ENCODE peak calls at places on chromosomes 6 and 20, in nine cellular contexts. L is tibial nerve, T is IMR-90, J is HCT116, F is lower lobe of right lung, V is H9, I is neural progenitor cell, Q is heart left ventricle, E is thyroid gland. S is an unnamed sample. For H3K4me1, the result is how much of the 10 kb centered on the place peaks cover.

GRCh38 chr6:15500901-15501805 is 161.7 kb downstream of the DTNBP1 start:
- DNase-seq in L (no peak), T (no peak), J (no peak), F (no peak), V (no peak), I (no peak), Q (peak), E (no peak), S (peak)

GRCh38 chr6:125008261-125008671 is 46.0 kb downstream of the RNF217 start:
- DNase-seq in L (no peak), T (no peak), J (no peak), F (no peak), V (no peak), I (no peak), Q (no peak), E (no peak), S (no peak)

GRCh38 chr6:11653028-11653583 is 115.6 kb downstream of the TMEM170B start:
- DNase-seq in L (no peak), T (peak), J (no peak), F (no peak), V (no peak), I (no peak), Q (no peak), E (no peak), S (no peak)

GRCh38 chr6:37125779-37126553 is 44.0 kb upstream of the PIM1 start:
- DNase-seq in L (no peak), T (no peak), J (no peak), F (no peak), V (peak), I (peak), Q (no peak), E (peak), S (no peak)

GRCh38 chr6:99138445-99138844 is 190.7 kb upstream of the FBXL4 start:
- DNase-seq in L (no peak), T (no peak), J (no peak), F (no peak), V (no peak), I (no peak), Q (no peak), E (no peak), S (no peak)

GRCh38 chr6:97705568-97705967 is 422.6 kb upstream of the MMS22L start:
- DNase-seq in L (no peak), T (peak), J (peak), F (no peak), V (peak), I (peak), Q (no peak), E (no peak), S (no peak)

GRCh38 chr6:37456816-37457560 is 24.0 kb downstream of the CMTR1 start:
- DNase-seq in L (no peak), T (peak), J (no peak), F (no peak), V (no peak), I (no peak), Q (no peak), E (no peak), S (no peak)

GRCh38 chr6:21997414-21998037 is 299.3 kb downstream of the PRL start:
- DNase-seq in L (no peak), T (peak), J (no peak), F (no peak), V (no peak), I (no peak), Q (no peak), E (no peak), S (no peak)

GRCh38 chr6:52284131-52284459 is 447 bp downstream of the MCM3 start:
- DNase-seq in L (no peak), T (peak), J (no peak), F (peak), V (peak), I (peak), Q (peak), E (peak), S (no peak)

GRCh38 chr20:64065973-64066341 is 3.0 kb downstream of the TCEA2 start:
- DNase-seq in L (no peak), T (peak), J (peak), F (no peak), V (peak), I (no peak), Q (no peak), E (no peak), S (no peak)

GRCh38 chr6:170043881-170044790 is 246.7 kb downstream of the DLL1 start:
- DNase-seq in L (no peak), T (no peak), J (no peak), F (no peak), V (no peak), I (no peak), Q (no peak), E (no peak), S (peak)

GRCh38 chr6:41462033-41462432 is 84.1 kb upstream of the FOXP4 start:
- DNase-seq in L (no peak), T (no peak), J (no peak), F (no peak), V (no peak), I (no peak), Q (no peak), E (no peak), S (no peak)

GRCh38 chr6:12245763-12246720 is 44.1 kb upstream of the EDN1 start:
- DNase-seq in L (no peak), T (peak), J (no peak), F (no peak), V (no peak), I (peak), Q (no peak), E (no peak), S (no peak)

GRCh38 chr6:10193321-10193720 is 221.6 kb downstream of the TFAP2A start:
- DNase-seq in L (no peak), T (no peak), J (no peak), F (no peak), V (no peak), I (no peak), Q (no peak), E (no peak), S (no peak)

GRCh38 chr6:125968493-125968892 is 11.9 kb downstream of the HINT3 start:
- DNase-seq in L (no peak), T (no peak), J (no peak), F (no peak), V (no peak), I (no peak), Q (no peak), E (no peak), S (no peak)

GRCh38 chr6:165726290-165726875 is 63.3 kb upstream of the PDE10A start:
- DNase-seq in L (no peak), T (no peak), J (no peak), F (no peak), V (no peak), I (no peak), Q (no peak), E (no peak), S (no peak)

GRCh38 chr20:20594171-20594530 is 118.3 kb downstream of the RALGAPA2 start:
- DNase-seq in L (no peak), T (peak), J (no peak), F (no peak), V (no peak), I (peak), Q (no peak), E (no peak), S (no peak)

GRCh38 chr6:117487831-117488230 is 5.4 kb downstream of the DCBLD1 start:
- DNase-seq in L (no peak), T (peak), J (no peak), F (no peak), V (no peak), I (no peak), Q (no peak), E (no peak), S (no peak)

GRCh38 chr20:37870294-37870693 is 32.6 kb upstream of the VSTM2L start:
- DNase-seq in L (no peak), T (no peak), J (no peak), F (no peak), V (no peak), I (no peak), Q (no peak), E (no peak), S (peak)

GRCh38 chr6:68651018-68651985 is 16.2 kb downstream of the ADGRB3 start:
- DNase-seq in L (no peak), T (no peak), J (no peak), F (no peak), V (no peak), I (no peak), Q (no peak), E (no peak), S (no peak)

GRCh38 chr6:17813561-17813960 is 106.8 kb upstream of the NUP153 start:
- DNase-seq in L (no peak), T (no peak), J (no peak), F (no peak), V (no peak), I (no peak), Q (no peak), E (no peak), S (no peak)

GRCh38 chr6:164756142-164756541 is 553.3 kb downstream of the C6orf118 start:
- DNase-seq in L (no peak), T (no peak), J (no peak), F (no peak), V (no peak), I (peak), Q (no peak), E (no peak), S (no peak)

GRCh38 chr6:110738899-110739365 is 76.3 kb downstream of the CDK19 start:
- DNase-seq in L (no peak), T (no peak), J (no peak), F (no peak), V (no peak), I (no peak), Q (no peak), E (no peak), S (no peak)

GRCh38 chr20:38117635-38118034 is 47.4 kb downstream of the TGM2 start:
- DNase-seq in L (no peak), T (peak), J (no peak), F (no peak), V (no peak), I (no peak), Q (no peak), E (no peak), S (no peak)

GRCh38 chr20:34689486-34689885 is 12.6 kb upstream of the PIGU start:
- DNase-seq in L (no peak), T (no peak), J (no peak), F (no peak), V (no peak), I (no peak), Q (no peak), E (no peak), S (no peak)

GRCh38 chr20:1364106-1364505 is 28.7 kb downstream of the FKBP1A start:
- DNase-seq in L (no peak), T (no peak), J (no peak), F (no peak), V (no peak), I (no peak), Q (no peak), E (no peak), S (no peak)

GRCh38 chr6:336159-337114 is 44.1 kb downstream of the DUSP22 start:
- DNase-seq in L (no peak), T (no peak), J (no peak), F (no peak), V (no peak), I (no peak), Q (no peak), E (no peak), S (peak)

GRCh38 chr20:45036044-45036755 is 64.7 kb downstream of the KCNS1 start:
- DNase-seq in L (no peak), T (peak), J (peak), F (no peak), V (no peak), I (no peak), Q (no peak), E (no peak), S (no peak)

GRCh38 chr6:124879110-124879991 is 82.9 kb upstream of the RNF217 start:
- DNase-seq in L (no peak), T (no peak), J (no peak), F (no peak), V (no peak), I (no peak), Q (no peak), E (no peak), S (no peak)

GRCh38 chr6:159106627-159107241 is 61.9 kb upstream of the TAGAP start:
- DNase-seq in L (no peak), T (peak), J (peak), F (peak), V (peak), I (peak), Q (peak), E (peak), S (peak)

GRCh38 chr20:46347831-46348230 is 39.5 kb upstream of the CDH22 start:
- DNase-seq in L (no peak), T (no peak), J (no peak), F (no peak), V (peak), I (no peak), Q (no peak), E (no peak), S (no peak)

GRCh38 chr6:7879980-7880717 is 30.4 kb downstream of the TXNDC5 start:
- DNase-seq in L (no peak), T (no peak), J (no peak), F (no peak), V (no peak), I (no peak), Q (no peak), E (no peak), S (no peak)

GRCh38 chr6:38192486-38192885 is 373.0 kb downstream of the ZFAND3 start:
- DNase-seq in L (no peak), T (no peak), J (no peak), F (no peak), V (no peak), I (no peak), Q (no peak), E (no peak), S (no peak)

GRCh38 chr6:56101141-56101553 is 146.2 kb downstream of the COL21A1 start:
- DNase-seq in L (no peak), T (peak), J (peak), F (no peak), V (no peak), I (no peak), Q (no peak), E (no peak), S (no peak)

GRCh38 chr6:127966616-127967015 is 65.8 kb upstream of the THEMIS start:
- DNase-seq in L (no peak), T (peak), J (no peak), F (no peak), V (no peak), I (no peak), Q (no peak), E (no peak), S (no peak)

GRCh38 chr6:41439524-41440418 is 104.4 kb downstream of the NCR2 start:
- DNase-seq in L (no peak), T (no peak), J (no peak), F (peak), V (no peak), I (no peak), Q (no peak), E (no peak), S (no peak)

GRCh38 chr6:12150812-12151432 is 138.8 kb downstream of the HIVEP1 start:
- DNase-seq in L (no peak), T (no peak), J (peak), F (no peak), V (peak), I (peak), Q (no peak), E (peak), S (peak)

GRCh38 chr6:128532827-128533226 is 12.4 kb upstream of the PTPRK start:
- DNase-seq in L (no peak), T (peak), J (no peak), F (no peak), V (no peak), I (no peak), Q (no peak), E (no peak), S (no peak)

GRCh38 chr6:113847435-113847834 is 9.7 kb upstream of the MARCKS start:
- DNase-seq in L (no peak), T (peak), J (no peak), F (no peak), V (no peak), I (no peak), Q (no peak), E (no peak), S (no peak)

GRCh38 chr6:72776456-72776855 is 154.6 kb downstream of the KCNQ5 start:
- DNase-seq in L (no peak), T (no peak), J (no peak), F (no peak), V (no peak), I (no peak), Q (no peak), E (no peak), S (no peak)

DNA sequence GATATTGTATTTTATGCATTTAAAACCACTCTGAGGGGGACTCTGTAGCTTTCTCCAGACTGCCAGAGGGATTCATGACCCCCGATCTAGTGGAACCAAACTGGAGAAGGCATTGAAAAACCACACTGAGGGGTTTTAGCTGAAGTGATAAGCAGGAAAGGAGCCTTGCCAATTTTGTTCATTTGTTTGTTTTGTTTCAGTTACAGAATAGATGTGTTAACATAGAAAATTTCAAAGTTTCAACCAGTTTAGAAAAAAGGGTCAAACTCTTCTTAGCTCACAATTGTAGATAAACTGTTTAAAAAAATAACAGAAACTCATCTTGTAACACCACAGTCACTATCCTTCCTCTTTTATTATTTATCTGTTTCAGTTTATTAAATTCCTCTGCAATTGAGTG is 19.8 kb downstream of the TAB2 start:
- DNase-seq in L (no peak), T (peak), J (no peak), F (no peak), V (no peak), I (no peak), Q (no peak), E (no peak), S (no peak)
- H3K4me1 ChIP-seq in L (half or more), T (under half), J (under half), F (half or more), V (under half), I (under half), Q (under half), E (half or more), S (half or more)

DNA sequence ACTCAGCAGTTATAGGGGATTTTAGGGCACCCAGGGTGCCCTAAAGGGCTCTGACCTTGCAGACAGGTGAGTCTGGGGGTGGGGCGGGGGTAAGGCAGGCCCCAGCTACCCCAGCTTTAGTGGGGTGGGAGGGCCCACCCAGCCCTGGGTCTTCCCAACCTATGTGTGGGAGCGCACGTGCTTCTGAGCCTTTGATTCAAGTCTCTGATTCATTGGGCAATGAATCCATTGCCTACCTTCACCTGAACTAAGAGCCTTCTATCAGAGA is 935 bp downstream of the SERPINB1 start:
- DNase-seq in L (no peak), T (no peak), J (no peak), F (no peak), V (no peak), I (no peak), Q (no peak), E (no peak), S (no peak)
- H3K4me1 ChIP-seq in L (under half), T (under half), J (under half), F (half or more), V (under half), I (under half), Q (under half), E (under half), S (under half)

DNA sequence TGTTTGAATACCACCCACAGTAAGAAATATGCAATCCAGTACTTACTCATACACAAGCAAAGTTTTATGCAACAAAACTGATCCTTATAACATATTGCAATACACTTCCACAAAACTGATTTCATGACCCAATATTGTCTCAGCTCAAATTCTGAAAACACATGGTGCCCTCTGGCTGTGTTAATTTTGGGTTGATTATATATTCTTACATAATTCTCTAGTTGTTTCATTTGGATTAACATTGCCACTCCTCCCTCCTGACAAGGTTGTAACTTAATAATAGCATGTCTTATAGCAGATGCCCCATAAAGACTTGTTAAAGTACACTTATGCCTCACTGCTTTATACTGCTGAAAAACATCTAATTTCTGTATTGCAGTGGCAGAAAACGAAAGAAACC is 73.0 kb upstream of the TULP1 start:
- DNase-seq in L (no peak), T (no peak), J (no peak), F (no peak), V (no peak), I (no peak), Q (no peak), E (no peak), S (no peak)
- H3K4me1 ChIP-seq in L (half or more), T (under half), J (under half), F (half or more), V (under half), I (under half), Q (under half), E (half or more), S (under half)

GRCh38 chr6:43773050-43773956 is 3.3 kb downstream of the VEGFA start:
- DNase-seq in L (no peak), T (peak), J (peak), F (peak), V (peak), I (peak), Q (peak), E (peak), S (peak)

GRCh38 chr6:43771858-43772570 is 2.0 kb downstream of the VEGFA start:
- DNase-seq in L (peak), T (no peak), J (no peak), F (peak), V (peak), I (peak), Q (peak), E (peak), S (peak)

GRCh38 chr6:43773981-43774775 is 4.2 kb downstream of the VEGFA start:
- DNase-seq in L (no peak), T (no peak), J (no peak), F (no peak), V (no peak), I (no peak), Q (no peak), E (no peak), S (no peak)

GRCh38 chr6:43771210-43771857 is 1.3 kb downstream of the VEGFA start:
- DNase-seq in L (peak), T (peak), J (no peak), F (peak), V (no peak), I (peak), Q (peak), E (peak), S (peak)

GRCh38 chr6:43772571-43773049 is 2.6 kb downstream of the VEGFA start:
- DNase-seq in L (no peak), T (no peak), J (no peak), F (no peak), V (peak), I (peak), Q (peak), E (peak), S (peak)
- H3K4me1 ChIP-seq in L (half or more), T (under half), J (under half), F (half or more), V (under half), I (under half), Q (under half), E (under half), S (half or more)

DNA sequence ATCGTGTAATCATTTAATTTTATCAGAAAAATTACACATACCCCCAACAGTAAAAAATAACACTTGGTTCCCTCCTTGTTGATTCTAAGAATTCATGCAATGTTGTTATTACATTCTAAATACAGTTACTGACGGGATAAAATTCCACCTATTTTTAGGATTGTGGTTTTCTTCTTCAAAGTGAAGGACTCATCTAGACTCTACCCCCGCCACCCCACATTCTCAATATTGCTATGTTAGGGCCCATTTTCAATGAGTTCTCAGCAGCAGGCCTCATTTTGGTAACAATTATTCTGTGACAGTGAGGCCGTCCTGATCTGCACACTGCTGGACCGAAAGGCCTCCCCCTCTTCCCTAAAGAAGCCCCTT is 43.5 kb downstream of the PREX1 start:
- DNase-seq in L (no peak), T (no peak), J (no peak), F (no peak), V (no peak), I (no peak), Q (no peak), E (no peak), S (no peak)
- H3K4me1 ChIP-seq in L (under half), T (under half), J (under half), F (half or more), V (under half), I (under half), Q (under half), E (under half), S (half or more)

GRCh38 chr20:43987018-43987417 is 72.4 kb downstream of the TOX2 start:
- DNase-seq in L (no peak), T (no peak), J (no peak), F (no peak), V (no peak), I (no peak), Q (no peak), E (no peak), S (no peak)
- H3K4me1 ChIP-seq in L (under half), T (under half), J (under half), F (under half), V (under half), I (under half), Q (under half), E (under half), S (under half)